ENCODE peak calls at places on chromosomes 6 and 20, in five cellular contexts. D, P, J, T and A are unnamed samples.

GRCh38 chr6:33271098-33271607 is 523 bp downstream of the VPS52 start:
- DNase-seq in D (no peak), P (no peak), J (peak), T (no peak), A (no peak)

GRCh38 chr20:41086402-41087324 is 50.7 kb upstream of the PLCG1 start:
- DNase-seq in D (no peak), P (no peak), J (no peak), T (no peak), A (peak)

GRCh38 chr20:46913329-46914044 is 18.8 kb downstream of the EYA2 start:
- DNase-seq in D (no peak), P (no peak), J (no peak), T (no peak), A (no peak)

GRCh38 chr20:24971702-24972101 is 20.8 kb downstream of the APMAP start:
- DNase-seq in D (no peak), P (peak), J (no peak), T (no peak), A (no peak)

GRCh38 chr20:17966432-17967312 is 1.9 kb downstream of the SNX5 start:
- DNase-seq in D (peak), P (no peak), J (peak), T (peak), A (peak)

GRCh38 chr20:43564993-43565757 is 6.3 kb downstream of the SGK2 start:
- DNase-seq in D (no peak), P (no peak), J (no peak), T (no peak), A (no peak)

GRCh38 chr6:26240157-26240980 is 124.6 kb upstream of the BTN3A2 start:
- DNase-seq in D (peak), P (peak), J (peak), T (no peak), A (peak)

GRCh38 chr20:57323034-57323433 is 6.6 kb upstream of the SPO11 start:
- DNase-seq in D (peak), P (peak), J (peak), T (no peak), A (no peak)

GRCh38 chr6:111032493-111033140 is 50.8 kb downstream of the RPF2 start:
- DNase-seq in D (peak), P (no peak), J (no peak), T (no peak), A (no peak)

GRCh38 chr20:63295422-63295821 is 2.4 kb downstream of the COL20A1 start:
- DNase-seq in D (no peak), P (no peak), J (no peak), T (no peak), A (no peak)

GRCh38 chr6:154848580-154848979 is 115.4 kb downstream of the SCAF8 start:
- DNase-seq in D (peak), P (no peak), J (no peak), T (no peak), A (peak)

GRCh38 chr20:43746344-43747137 is 19.7 kb upstream of the GTSF1L start:
- DNase-seq in D (no peak), P (no peak), J (no peak), T (no peak), A (no peak)

GRCh38 chr6:129141499-129141898 is 258.6 kb downstream of the LAMA2 start:
- DNase-seq in D (no peak), P (no peak), J (peak), T (no peak), A (no peak)

GRCh38 chr6:95581073-95581472 is 3.7 kb downstream of the MANEA start:
- DNase-seq in D (no peak), P (no peak), J (peak), T (no peak), A (no peak)

GRCh38 chr6:152300517-152300916 is 336.6 kb downstream of the SYNE1 start:
- DNase-seq in D (no peak), P (no peak), J (no peak), T (no peak), A (no peak)

GRCh38 chr6:11947569-11947968 is 64.5 kb upstream of the HIVEP1 start:
- DNase-seq in D (no peak), P (no peak), J (no peak), T (no peak), A (no peak)

GRCh38 chr20:52585333-52585732 is 386.8 kb upstream of the TSHZ2 start:
- DNase-seq in D (no peak), P (no peak), J (no peak), T (no peak), A (no peak)

GRCh38 chr20:23753589-23753988 is 2.9 kb upstream of the CST1 start:
- DNase-seq in D (no peak), P (no peak), J (no peak), T (no peak), A (no peak)

GRCh38 chr6:138620630-138621029 is 121.3 kb upstream of the NHSL1 start:
- DNase-seq in D (no peak), P (no peak), J (no peak), T (no peak), A (no peak)

GRCh38 chr6:14985366-14985765 is 260.5 kb upstream of the JARID2 start:
- DNase-seq in D (no peak), P (no peak), J (no peak), T (no peak), A (no peak)

GRCh38 chr6:137811121-137811911 is 55.7 kb upstream of the TNFAIP3 start:
- DNase-seq in D (peak), P (no peak), J (peak), T (peak), A (peak)

GRCh38 chr20:37295001-37295400 is 5.5 kb downstream of the MANBAL start:
- DNase-seq in D (peak), P (no peak), J (peak), T (no peak), A (peak)

GRCh38 chr20:23662276-23662870 is 24.6 kb upstream of the CST3 start:
- DNase-seq in D (no peak), P (no peak), J (no peak), T (no peak), A (no peak)

GRCh38 chr6:3489961-3490621 is 33.2 kb upstream of the SLC22A23 start:
- DNase-seq in D (no peak), P (no peak), J (peak), T (no peak), A (no peak)

GRCh38 chr20:35643045-35643444 is 21.7 kb downstream of the CPNE1 start:
- DNase-seq in D (no peak), P (no peak), J (no peak), T (no peak), A (no peak)

GRCh38 chr20:53116733-53117132 is 144.6 kb downstream of the TSHZ2 start:
- DNase-seq in D (no peak), P (no peak), J (no peak), T (no peak), A (no peak)

GRCh38 chr6:139853302-139853992 is 479.0 kb upstream of the CITED2 start:
- DNase-seq in D (peak), P (no peak), J (peak), T (peak), A (no peak)

GRCh38 chr6:139855741-139856206 is 481.3 kb upstream of the CITED2 start:
- DNase-seq in D (peak), P (no peak), J (peak), T (no peak), A (no peak)

GRCh38 chr6:139858444-139858843 is 484.0 kb upstream of the CITED2 start:
- DNase-seq in D (no peak), P (no peak), J (no peak), T (no peak), A (no peak)

GRCh38 chr6:139857143-139857542 is 482.7 kb upstream of the CITED2 start:
- DNase-seq in D (no peak), P (no peak), J (no peak), T (no peak), A (no peak)

DNA sequence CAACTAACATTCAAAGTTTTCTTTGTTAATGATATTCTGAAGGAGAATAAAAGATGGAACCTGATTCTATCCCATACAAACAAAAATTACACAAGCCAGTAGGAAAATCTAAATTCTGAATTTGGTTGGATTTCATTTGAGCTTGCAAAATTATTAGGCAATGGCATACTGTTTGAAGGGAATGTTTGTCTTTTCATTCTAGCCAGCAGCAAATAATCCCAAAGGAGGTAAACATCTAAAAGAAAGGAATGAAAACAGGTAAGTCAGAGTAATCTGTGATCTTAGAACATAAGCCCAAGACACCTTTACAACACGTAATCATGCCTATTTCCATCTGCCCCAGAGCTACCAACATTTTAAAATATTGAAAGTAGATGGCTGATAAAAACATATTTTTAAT is 482.1 kb upstream of the CITED2 start:
- DNase-seq in D (no peak), P (no peak), J (no peak), T (no peak), A (no peak)
- H2AFZ ChIP-seq in D (peak), P (no peak), J (peak), T (no peak), A (no peak)

GRCh38 chr6:142605922-142606321 is 304.1 kb downstream of the ADGRG6 start:
- DNase-seq in D (peak), P (no peak), J (peak), T (no peak), A (peak)
- H2AFZ ChIP-seq in D (peak), P (peak), J (peak), T (no peak), A (no peak)

GRCh38 chr6:73580247-73581149 is 59.7 kb upstream of the EEF1A1 start:
- DNase-seq in D (peak), P (peak), J (peak), T (peak), A (peak)
- H2AFZ ChIP-seq in D (no peak), P (no peak), J (peak), T (peak), A (no peak)

GRCh38 chr6:714100-714499 is 21.2 kb upstream of the EXOC2 start:
- DNase-seq in D (no peak), P (no peak), J (no peak), T (no peak), A (no peak)

GRCh38 chr6:711925-712324 is 19.0 kb upstream of the EXOC2 start:
- DNase-seq in D (no peak), P (no peak), J (no peak), T (no peak), A (peak)

GRCh38 chr6:710601-711571 is 17.9 kb upstream of the EXOC2 start:
- DNase-seq in D (peak), P (peak), J (peak), T (no peak), A (peak)

GRCh38 chr6:713351-713750 is 20.4 kb upstream of the EXOC2 start:
- DNase-seq in D (no peak), P (no peak), J (peak), T (no peak), A (no peak)

GRCh38 chr6:712805-713204 is 19.9 kb upstream of the EXOC2 start:
- DNase-seq in D (no peak), P (no peak), J (no peak), T (no peak), A (no peak)
- H2AFZ ChIP-seq in D (no peak), P (no peak), J (no peak), T (no peak), A (no peak)